ENCODE peak calls at places on chromosomes 4 and X, in seven cellular contexts. T is CD8-positive, alpha-beta memory T cell; D is kidney; C is AG04450; F is trophoblast cell; R is upper lobe of right lung; Z is left ventricle myocardium inferior. X is an unnamed sample.

GRCh38 chrX:113422323-113422722 is 581.7 kb upstream of the AMOT start:
- DNase-seq in D (no peak), C (no peak), Z (no peak), R (no peak), F (no peak), T (no peak), X (no peak)

GRCh38 chr4:31089815-31090214 is 369.6 kb downstream of the PCDH7 start:
- DNase-seq in C (no peak), R (peak; percentile 55), Z (peak; percentile 34), F (no peak), T (no peak), D (no peak), X (no peak)

GRCh38 chr4:80307183-80307735 is 28.3 kb upstream of the CFAP299 start:
- DNase-seq in R (no peak), C (no peak), D (no peak), T (no peak), Z (no peak), F (no peak), X (no peak)

GRCh38 chr4:89263265-89263664 is 44.3 kb downstream of the GPRIN3 start:
- DNase-seq in D (no peak), F (no peak), C (no peak), Z (no peak), R (no peak), T (no peak), X (no peak)

GRCh38 chr4:47837582-47838294 is at the start of gene CORIN:
- DNase-seq in T (no peak), F (no peak), D (no peak), R (peak; percentile 70), Z (no peak), C (no peak), X (no peak)

GRCh38 chr4:8607603-8608481 is 15.3 kb downstream of the CPZ start:
- DNase-seq in Z (no peak), T (peak; percentile 24), C (no peak), F (no peak), D (no peak), R (no peak), X (no peak)

GRCh38 chr4:103482471-103482870 is 237.3 kb downstream of the TACR3 start:
- DNase-seq in R (no peak), Z (no peak), F (no peak), D (no peak), T (no peak), C (no peak), X (no peak)

GRCh38 chr4:86940920-86941460 is 6.2 kb downstream of the AFF1 start:
- DNase-seq in Z (no peak), F (peak; percentile 76), C (no peak), R (no peak), D (no peak), T (no peak), X (no peak)

GRCh38 chrX:73977542-73978169 is 326.3 kb upstream of the ZCCHC13 start:
- DNase-seq in Z (no peak), D (no peak), F (no peak), T (no peak), C (no peak), R (no peak), X (no peak)

GRCh38 chr4:10598829-10599228 is 85.7 kb downstream of the CLNK start:
- DNase-seq in F (no peak), C (no peak), R (no peak), Z (no peak), T (no peak), D (no peak), X (no peak)

GRCh38 chrX:40550069-40550468 is 30.7 kb upstream of the ATP6AP2 start:
- DNase-seq in C (no peak), Z (no peak), D (no peak), R (no peak), F (no peak), T (no peak), X (no peak)

GRCh38 chrX:102115748-102116147 is 9.7 kb upstream of the TCEAL2 start:
- DNase-seq in Z (no peak), F (no peak), R (no peak), C (no peak), T (no peak), D (no peak), X (no peak)
- H3K27ac ChIP-seq in Z (no peak overlapping the region), F (no peak overlapping the region), R (no peak overlapping the region), C (no peak overlapping the region), T (no peak overlapping the region), D (no peak overlapping the region), X (no peak overlapping the region)

DNA sequence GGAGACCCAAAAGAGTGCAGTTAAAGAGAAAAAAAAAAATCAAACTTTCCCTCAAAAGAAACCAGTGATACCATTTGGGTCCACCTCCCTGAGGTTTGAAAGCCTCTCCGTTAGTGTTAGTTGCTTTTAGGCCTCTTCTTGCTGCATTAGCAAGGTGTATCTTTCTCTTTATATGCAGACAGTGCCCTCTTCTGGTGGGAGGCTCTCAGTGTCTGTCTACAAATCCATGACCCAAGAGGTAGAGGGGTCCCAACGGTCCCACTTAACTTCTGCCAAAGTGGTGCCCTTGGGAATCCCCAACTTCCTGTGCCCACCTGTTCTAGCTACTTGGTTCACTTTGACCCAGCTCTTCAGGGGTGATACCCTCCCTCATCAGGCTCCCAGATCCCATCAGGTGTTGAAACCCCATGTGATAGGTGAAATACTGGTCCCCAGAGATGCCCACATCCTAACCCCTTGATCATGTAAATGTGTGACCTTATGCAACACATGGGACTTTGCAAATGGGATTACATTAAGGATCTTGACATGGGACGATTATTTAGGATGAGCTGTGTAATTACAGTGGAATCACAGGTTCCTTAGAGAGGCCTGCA is 63.7 kb upstream of the CD99 start:
- DNase-seq in C (no peak), R (no peak), Z (no peak), T (no peak), D (no peak), F (peak; percentile 35), X (no peak)
- H3K27ac ChIP-seq in C (no peak overlapping the region), R (no peak overlapping the region), Z (no peak overlapping the region), T (no peak overlapping the region), D (no peak overlapping the region), F (no peak overlapping the region), X (no peak overlapping the region)

GRCh38 chr4:185657191-185657590 is 121.9 kb upstream of the PDLIM3 start:
- DNase-seq in Z (no peak), C (no peak), D (no peak), F (no peak), R (no peak), T (no peak), X (no peak)

GRCh38 chr4:185656467-185656890 is 121.2 kb upstream of the PDLIM3 start:
- DNase-seq in T (no peak), Z (peak; percentile 47), C (no peak), D (peak; percentile 80), F (no peak), R (peak; percentile 74), X (peak; percentile 80)

GRCh38 chr4:185651851-185652250 is 116.5 kb upstream of the PDLIM3 start:
- DNase-seq in Z (no peak), F (no peak), D (no peak), T (no peak), R (no peak), C (no peak), X (no peak)

GRCh38 chr4:185654965-185655554 is 119.8 kb upstream of the PDLIM3 start:
- DNase-seq in D (no peak), R (no peak), Z (no peak), C (no peak), F (no peak), T (no peak), X (no peak)

GRCh38 chr4:185654311-185654710 is 119.0 kb upstream of the PDLIM3 start:
- DNase-seq in Z (no peak), R (no peak), T (no peak), C (no peak), D (no peak), F (peak; percentile 17), X (no peak)
- H3K27ac ChIP-seq in Z (peak overlapping the region; percentile 86), R (no peak overlapping the region), T (no peak overlapping the region), C (no peak overlapping the region), D (no peak overlapping the region), F (no peak overlapping the region), X (peak overlapping the region; percentile 71)

DNA sequence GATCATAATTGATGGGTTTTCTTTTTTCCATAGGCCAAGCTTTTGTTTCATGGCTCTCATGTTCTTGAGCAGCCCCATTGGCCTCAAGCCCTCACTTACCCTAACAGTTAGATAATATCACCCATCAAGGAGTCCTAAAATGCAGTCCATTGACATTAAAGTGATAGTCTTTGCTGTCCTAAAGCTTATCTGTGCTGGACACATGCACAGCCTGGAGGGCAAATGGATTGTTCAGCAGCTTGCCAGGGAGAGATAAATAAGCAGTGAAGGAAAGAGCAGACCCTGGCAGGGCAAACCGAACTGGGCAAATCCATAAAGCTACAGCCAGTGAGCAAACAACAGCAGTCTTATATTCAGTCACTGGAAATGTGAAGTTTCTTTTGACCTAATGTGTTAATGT is 199.6 kb upstream of the MID1 start:
- DNase-seq in D (no peak), R (no peak), T (no peak), Z (no peak), C (no peak), F (no peak), X (no peak)
- H3K27ac ChIP-seq in D (no peak overlapping the region), R (no peak overlapping the region), T (no peak overlapping the region), Z (no peak overlapping the region), C (no peak overlapping the region), F (no peak overlapping the region), X (no peak overlapping the region)

DNA sequence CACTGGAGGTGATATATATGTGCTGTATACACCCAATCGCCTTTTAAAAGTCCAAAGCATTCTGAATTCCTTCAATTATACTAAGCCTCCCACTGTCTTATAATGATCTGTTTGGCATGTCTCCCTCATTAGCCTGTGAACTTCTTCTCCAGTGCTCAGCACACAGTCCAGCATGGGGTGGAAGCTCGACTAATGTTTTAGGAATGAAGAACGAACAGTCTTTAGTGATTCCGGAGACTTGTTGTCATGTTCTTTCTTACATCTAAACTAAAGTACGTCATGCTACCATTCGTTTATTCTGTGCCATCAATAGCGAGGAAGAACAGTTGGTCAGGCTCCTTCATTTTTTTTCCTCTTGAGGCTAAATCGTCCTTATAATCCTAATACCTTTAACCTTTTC is 45.2 kb downstream of the RTL9 start:
- DNase-seq in Z (no peak), D (no peak), R (no peak), T (no peak), F (peak; percentile 40), C (no peak), X (no peak)
- H3K27ac ChIP-seq in Z (no peak overlapping the region), D (no peak overlapping the region), R (no peak overlapping the region), T (no peak overlapping the region), F (peak overlapping the region; percentile 34), C (peak overlapping the region; percentile 11), X (no peak overlapping the region)

GRCh38 chrX:117538441-117539418 is 577.9 kb downstream of the KLHL13 start:
- DNase-seq in F (no peak), R (no peak), D (no peak), Z (no peak), C (no peak), T (no peak), X (no peak)
- H3K27ac ChIP-seq in F (no peak overlapping the region), R (no peak overlapping the region), D (no peak overlapping the region), Z (no peak overlapping the region), C (no peak overlapping the region), T (no peak overlapping the region), X (no peak overlapping the region)

DNA sequence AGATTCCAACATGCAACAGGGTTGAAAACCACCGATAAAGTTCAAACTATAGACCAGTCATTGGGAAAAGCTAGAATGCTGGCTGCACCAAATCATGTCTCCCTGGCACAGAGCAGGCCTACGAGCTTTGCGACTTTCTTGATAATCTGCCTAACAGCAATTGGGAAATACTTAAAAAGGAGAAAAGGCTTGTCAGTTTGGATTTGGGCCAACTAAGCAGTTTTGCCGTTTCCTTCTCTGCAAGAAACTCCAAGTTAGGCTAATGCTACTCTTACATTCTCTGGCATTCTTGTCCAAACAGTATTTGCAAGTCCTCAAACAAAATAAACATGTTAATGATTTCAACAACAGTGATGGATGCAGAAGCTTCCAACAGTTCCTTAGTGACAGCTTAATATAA is 87.9 kb downstream of the PDK3 start:
- DNase-seq in R (no peak), Z (no peak), F (no peak), T (no peak), D (no peak), C (no peak), X (no peak)
- H3K27ac ChIP-seq in R (no peak overlapping the region), Z (no peak overlapping the region), F (no peak overlapping the region), T (no peak overlapping the region), D (no peak overlapping the region), C (no peak overlapping the region), X (no peak overlapping the region)

X was measured in aorta.